ENCODE peak calls at places on chromosomes 2 and 18, in five cellular contexts. U is lower lobe of right lung, D is hepatocyte, O is spleen, G is A549. E is an unnamed sample.
A peak's percentile ranks its signal among the peaks of the same experiment; 100 is the strongest.

GRCh38 chr18:68803371-68803770 is 5.5 kb downstream of the CCDC102B start:
- DNase-seq in U (peak; percentile 62), D (peak; percentile 17), O (no peak), G (no peak), E (peak; percentile 33)

GRCh38 chr2:158970522-158970855 is 2.0 kb downstream of the TANC1 start:
- DNase-seq in U (no peak), D (no peak), O (no peak), G (no peak), E (peak; percentile 25)

GRCh38 chr2:141534671-141535359 is 596.0 kb downstream of the LRP1B start:
- DNase-seq in U (no peak), D (no peak), O (no peak), G (no peak), E (no peak)

GRCh38 chr18:49811151-49811938 is 2.0 kb downstream of the ACAA2 start:
- DNase-seq in U (no peak), D (no peak), O (no peak), G (no peak), E (no peak)

GRCh38 chr2:212919238-212919637 is 232.2 kb downstream of the IKZF2 start:
- DNase-seq in U (no peak), D (peak; percentile 33), O (no peak), G (no peak), E (no peak)

GRCh38 chr2:79271456-79271855 is 111.9 kb upstream of the REG3A start:
- DNase-seq in U (no peak), D (no peak), O (no peak), G (no peak), E (no peak)

GRCh38 chr18:24631238-24632025 is 171.0 kb downstream of the HRH4 start:
- DNase-seq in U (no peak), D (no peak), O (no peak), G (no peak), E (no peak)

GRCh38 chr2:41932241-41933034 is 115.4 kb upstream of the PKDCC start:
- DNase-seq in U (peak; percentile 53), D (peak; percentile 76), O (no peak), G (no peak), E (peak; percentile 52)

GRCh38 chr18:79912994-79913831 is 38.2 kb downstream of the SLC66A2 start:
- DNase-seq in U (peak; percentile 38), D (peak; percentile 5), O (peak; percentile 65), G (no peak), E (no peak)

GRCh38 chr2:29016500-29016899 is 35.4 kb downstream of the TOGARAM2 start:
- DNase-seq in U (no peak), D (no peak), O (peak; percentile 72), G (no peak), E (no peak)
- H3K27ac ChIP-seq in U (no peak overlapping the region), D (no peak overlapping the region), O (peak overlapping the region; percentile 87), G (no peak overlapping the region), E (no peak overlapping the region)

GRCh38 chr2:31238126-31238905 is 4.4 kb downstream of the EHD3 start:
- DNase-seq in U (no peak), D (no peak), O (no peak), G (no peak), E (no peak)
- H3K4me3 ChIP-seq in U (no peak overlapping the region), D (no peak overlapping the region), O (no peak overlapping the region), G (no peak overlapping the region), E (no peak overlapping the region)

DNA sequence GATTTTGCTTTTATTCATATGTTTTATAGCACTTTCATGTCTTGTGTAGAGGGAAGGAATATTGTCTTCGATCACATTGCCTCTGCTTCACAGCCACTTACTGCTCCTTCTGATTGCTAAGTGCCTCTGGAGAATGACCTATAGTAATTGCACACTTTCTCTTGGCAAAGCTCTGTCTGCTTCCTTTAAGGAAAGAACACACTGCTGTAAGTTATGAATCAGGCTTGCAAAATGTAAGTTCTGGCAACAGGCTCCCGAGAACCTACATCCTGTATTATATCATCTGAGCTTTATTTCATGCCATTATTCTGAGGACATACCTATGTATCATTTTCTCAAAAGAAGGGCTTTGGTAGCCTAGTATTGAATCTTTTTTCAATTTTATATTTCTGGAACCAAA is 170.7 kb downstream of the ZNF804A start:
- DNase-seq in U (no peak), D (no peak), O (no peak), G (no peak), E (no peak)
- H3K4me1 ChIP-seq in U (no peaks in the 10 kb centered on the region), D (no peaks in the 10 kb centered on the region), O (no peaks in the 10 kb centered on the region), G (no peaks in the 10 kb centered on the region), E (no peaks in the 10 kb centered on the region)

GRCh38 chr2:161160226-161161073 is at the start of gene TANK:
- DNase-seq in U (peak; percentile 95), D (peak; percentile 96), O (peak; percentile 98), G (peak; percentile 81), E (peak; percentile 95)

GRCh38 chr2:161161074-161161577 is 898 bp downstream of the TANK start:
- DNase-seq in U (no peak), D (no peak), O (no peak), G (no peak), E (no peak)

GRCh38 chr2:161159829-161160225 is 401 bp upstream of the TANK start:
- DNase-seq in U (no peak), D (no peak), O (no peak), G (no peak), E (no peak)

GRCh38 chr2:161163438-161163837 is 3.2 kb downstream of the TANK start:
- DNase-seq in U (no peak), D (no peak), O (no peak), G (no peak), E (no peak)

GRCh38 chr2:161158882-161159281 is 1.3 kb upstream of the TANK start:
- DNase-seq in U (no peak), D (no peak), O (no peak), G (no peak), E (no peak)
- H3K27ac ChIP-seq in U (no peak overlapping the region), D (peak overlapping the region; percentile 88), O (peak overlapping the region; percentile 99), G (peak overlapping the region; percentile 84), E (peak overlapping the region; percentile 100)

GRCh38 chr2:36413218-36413617 is 57.6 kb downstream of the CRIM1 start:
- DNase-seq in U (no peak), D (no peak), O (no peak), G (no peak), E (no peak)

GRCh38 chr2:36414307-36414706 is 58.7 kb downstream of the CRIM1 start:
- DNase-seq in U (no peak), D (no peak), O (no peak), G (no peak), E (no peak)

GRCh38 chr2:36410681-36411080 is 55.1 kb downstream of the CRIM1 start:
- DNase-seq in U (no peak), D (no peak), O (no peak), G (no peak), E (no peak)

GRCh38 chr2:36409971-36410370 is 54.4 kb downstream of the CRIM1 start:
- DNase-seq in U (no peak), D (no peak), O (no peak), G (no peak), E (no peak)

GRCh38 chr2:36411962-36412444 is 56.4 kb downstream of the CRIM1 start:
- DNase-seq in U (no peak), D (no peak), O (no peak), G (no peak), E (no peak)
- H3K4me3 ChIP-seq in U (no peak overlapping the region), D (no peak overlapping the region), O (no peak overlapping the region), G (peak overlapping the region; percentile 21), E (no peak overlapping the region)

DNA sequence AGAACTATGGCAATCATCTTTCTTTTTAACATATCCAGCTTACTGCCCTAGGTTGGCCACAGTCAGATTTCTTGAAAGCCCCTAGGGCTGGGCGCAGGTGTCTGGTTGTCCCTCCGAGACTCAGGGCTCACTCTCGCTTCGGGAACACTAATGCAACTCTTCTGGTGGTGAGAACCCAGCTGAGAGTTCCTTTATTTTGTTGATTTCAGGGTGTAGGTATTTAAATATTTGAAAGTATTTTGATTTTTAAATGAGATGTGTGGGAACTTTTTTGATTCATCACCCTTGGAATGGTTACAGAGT is 40.7 kb downstream of the INPP4A start:
- DNase-seq in U (no peak), D (no peak), O (peak; percentile 27), G (no peak), E (no peak)
- H3K4me1 ChIP-seq in U (peaks cover 82% of the 10 kb centered on the region), D (peaks cover 8% of the 10 kb centered on the region), O (peaks cover 24% of the 10 kb centered on the region), G (peaks cover 8% of the 10 kb centered on the region), E (peaks cover 13% of the 10 kb centered on the region)

GRCh38 chr2:156565066-156565710 is 129.0 kb downstream of the GPD2 start:
- DNase-seq in U (no peak), D (no peak), O (no peak), G (no peak), E (no peak)
- H3K27ac ChIP-seq in U (no peak overlapping the region), D (no peak overlapping the region), O (no peak overlapping the region), G (no peak overlapping the region), E (no peak overlapping the region)

GRCh38 chr2:84946204-84947009 is 24.6 kb upstream of the KCMF1 start:
- DNase-seq in U (no peak), D (peak; percentile 82), O (peak; percentile 87), G (peak; percentile 95), E (peak; percentile 86)
- H3K4me3 ChIP-seq in U (no peak overlapping the region), D (no peak overlapping the region), O (no peak overlapping the region), G (no peak overlapping the region), E (no peak overlapping the region)

E was measured in colonic mucosa.